ENCODE peak calls at places on chromosomes 12 and 14, in four cellular contexts. One of them, this sample, is unnamed.

GRCh38 chr12:26987634-26988424 is 26.4 kb downstream of the TM7SF3 start:
- DNase-seq in NCI-H1105 treated with DMSO at 0.1 percent for 48 hours: peak
- DNase-seq in iPS DF 6.9: no peak
- DNase-seq in T-helper 1 cell: no peak
- DNase-seq in this sample: no peak

GRCh38 chr12:60070541-60070940 is 474.7 kb downstream of the SLC16A7 start:
- DNase-seq in T-helper 1 cell: no peak
- DNase-seq in NCI-H1105 treated with DMSO at 0.1 percent for 48 hours: no peak
- DNase-seq in iPS DF 6.9: no peak
- DNase-seq in this sample: no peak

GRCh38 chr12:503111-503761 is 43.5 kb downstream of the B4GALNT3 start:
- DNase-seq in T-helper 1 cell: no peak
- DNase-seq in NCI-H1105 treated with DMSO at 0.1 percent for 48 hours: no peak
- DNase-seq in iPS DF 6.9: no peak
- DNase-seq in this sample: peak

GRCh38 chr12:65308001-65308400 is 29.5 kb downstream of the MSRB3 start:
- DNase-seq in T-helper 1 cell: no peak
- DNase-seq in iPS DF 6.9: no peak
- DNase-seq in NCI-H1105 treated with DMSO at 0.1 percent for 48 hours: no peak
- DNase-seq in this sample: no peak

GRCh38 chr12:97572220-97572619 is 109.6 kb downstream of the RMST start:
- DNase-seq in iPS DF 6.9: no peak
- DNase-seq in T-helper 1 cell: no peak
- DNase-seq in NCI-H1105 treated with DMSO at 0.1 percent for 48 hours: no peak
- DNase-seq in this sample: no peak

GRCh38 chr12:43148711-43149110 is 403.3 kb downstream of the ADAMTS20 start:
- DNase-seq in T-helper 1 cell: no peak
- DNase-seq in iPS DF 6.9: no peak
- DNase-seq in NCI-H1105 treated with DMSO at 0.1 percent for 48 hours: no peak
- DNase-seq in this sample: no peak

GRCh38 chr12:121792607-121793500 is 634 bp downstream of the RHOF start:
- DNase-seq in T-helper 1 cell: peak
- DNase-seq in iPS DF 6.9: no peak
- DNase-seq in NCI-H1105 treated with DMSO at 0.1 percent for 48 hours: no peak
- DNase-seq in this sample: no peak

GRCh38 chr12:15532364-15532977 is 210.2 kb downstream of the PTPRO start:
- DNase-seq in T-helper 1 cell: peak
- DNase-seq in iPS DF 6.9: no peak
- DNase-seq in NCI-H1105 treated with DMSO at 0.1 percent for 48 hours: peak
- DNase-seq in this sample: no peak

GRCh38 chr14:88075298-88075981 is 70.5 kb downstream of the GPR65 start:
- DNase-seq in iPS DF 6.9: no peak
- DNase-seq in NCI-H1105 treated with DMSO at 0.1 percent for 48 hours: no peak
- DNase-seq in T-helper 1 cell: no peak
- DNase-seq in this sample: no peak

GRCh38 chr12:49777341-49777740 is 36.0 kb downstream of the TMBIM6 start:
- DNase-seq in NCI-H1105 treated with DMSO at 0.1 percent for 48 hours: no peak
- DNase-seq in iPS DF 6.9: no peak
- DNase-seq in T-helper 1 cell: no peak
- DNase-seq in this sample: no peak

GRCh38 chr12:6074979-6075585 is 49.4 kb downstream of the VWF start:
- DNase-seq in T-helper 1 cell: no peak
- DNase-seq in NCI-H1105 treated with DMSO at 0.1 percent for 48 hours: no peak
- DNase-seq in iPS DF 6.9: no peak
- DNase-seq in this sample: no peak

GRCh38 chr14:45705954-45706353 is 453.0 kb upstream of the MIS18BP1 start:
- DNase-seq in iPS DF 6.9: no peak
- DNase-seq in NCI-H1105 treated with DMSO at 0.1 percent for 48 hours: no peak
- DNase-seq in T-helper 1 cell: no peak
- DNase-seq in this sample: no peak

GRCh38 chr14:56632192-56632591 is 52.6 kb downstream of the TMEM260 start:
- DNase-seq in T-helper 1 cell: no peak
- DNase-seq in NCI-H1105 treated with DMSO at 0.1 percent for 48 hours: peak
- DNase-seq in iPS DF 6.9: no peak
- DNase-seq in this sample: no peak

GRCh38 chr12:16245199-16245598 is 32.3 kb downstream of the SLC15A5 start:
- DNase-seq in T-helper 1 cell: no peak
- DNase-seq in NCI-H1105 treated with DMSO at 0.1 percent for 48 hours: no peak
- DNase-seq in iPS DF 6.9: no peak
- DNase-seq in this sample: no peak

GRCh38 chr12:113886721-113887120 is 79.4 kb downstream of the RBM19 start:
- DNase-seq in NCI-H1105 treated with DMSO at 0.1 percent for 48 hours: no peak
- DNase-seq in T-helper 1 cell: no peak
- DNase-seq in iPS DF 6.9: no peak
- DNase-seq in this sample: no peak

GRCh38 chr12:12439636-12440035 is 82.8 kb downstream of the BORCS5 start:
- DNase-seq in T-helper 1 cell: no peak
- DNase-seq in NCI-H1105 treated with DMSO at 0.1 percent for 48 hours: no peak
- DNase-seq in iPS DF 6.9: no peak
- DNase-seq in this sample: no peak

GRCh38 chr12:37547611-37548010 is 769.0 kb upstream of the ALG10B start:
- DNase-seq in T-helper 1 cell: no peak
- DNase-seq in NCI-H1105 treated with DMSO at 0.1 percent for 48 hours: peak
- DNase-seq in iPS DF 6.9: no peak
- DNase-seq in this sample: no peak

GRCh38 chr12:26612203-26612602 is 220.8 kb downstream of the ITPR2 start:
- DNase-seq in NCI-H1105 treated with DMSO at 0.1 percent for 48 hours: no peak
- DNase-seq in iPS DF 6.9: no peak
- DNase-seq in T-helper 1 cell: no peak
- DNase-seq in this sample: no peak

GRCh38 chr12:47903927-47904646 is 707 bp downstream of the VDR start:
- DNase-seq in T-helper 1 cell: peak
- DNase-seq in NCI-H1105 treated with DMSO at 0.1 percent for 48 hours: no peak
- DNase-seq in iPS DF 6.9: no peak
- DNase-seq in this sample: no peak

This sample was measured in NCI-H1417.